ENCODE peak calls at places on chromosome 20, in eight cellular contexts. S, E, T, P, Z, U, O and R are unnamed samples.

GRCh38 chr20:13313201-13313600 is 92.1 kb downstream of the ISM1 start:
- DNase-seq in S (no peak), E (no peak), T (no peak), P (no peak), Z (no peak), U (no peak), O (no peak), R (no peak)

GRCh38 chr20:46027245-46027853 is 1.7 kb upstream of the SLC12A5 start:
- DNase-seq in S (peak; percentile 61), E (peak; percentile 49), T (no peak), P (no peak), Z (peak; percentile 43), U (peak; percentile 72), O (peak; percentile 44), R (no peak)

GRCh38 chr20:40741507-40742106 is 52.6 kb upstream of the MAFB start:
- DNase-seq in S (peak; percentile 34), E (peak; percentile 46), T (no peak), P (no peak), Z (peak; percentile 32), U (peak; percentile 57), O (no peak), R (peak; percentile 15)

GRCh38 chr20:57270204-57270937 is 3.9 kb upstream of the BMP7 start:
- DNase-seq in S (no peak), E (no peak), T (no peak), P (no peak), Z (no peak), U (no peak), O (no peak), R (no peak)

GRCh38 chr20:17868146-17868545 is 100.4 kb downstream of the SNX5 start:
- DNase-seq in S (no peak), E (no peak), T (no peak), P (no peak), Z (no peak), U (no peak), O (no peak), R (no peak)

GRCh38 chr20:49798718-49799117 is 13.9 kb upstream of the SLC9A8 start:
- DNase-seq in S (no peak), E (no peak), T (no peak), P (no peak), Z (no peak), U (no peak), O (no peak), R (no peak)

GRCh38 chr20:40279390-40279789 is 409.6 kb downstream of the MAFB start:
- DNase-seq in S (peak; percentile 45), E (peak; percentile 50), T (peak; percentile 28), P (no peak), Z (peak; percentile 80), U (peak; percentile 65), O (peak; percentile 70), R (no peak)

GRCh38 chr20:5181492-5181891 is 54.7 kb downstream of the CDS2 start:
- DNase-seq in S (no peak), E (no peak), T (no peak), P (no peak), Z (no peak), U (no peak), O (no peak), R (no peak)

GRCh38 chr20:63223121-63223825 is 7.3 kb upstream of the YTHDF1 start:
- DNase-seq in S (peak; percentile 30), E (no peak), T (no peak), P (no peak), Z (no peak), U (peak; percentile 46), O (peak; percentile 18), R (no peak)

GRCh38 chr20:32908334-32909292 is 49.9 kb downstream of the EFCAB8 start:
- DNase-seq in S (no peak), E (no peak), T (no peak), P (no peak), Z (no peak), U (no peak), O (no peak), R (no peak)

GRCh38 chr20:4603724-4604123 is 118.0 kb upstream of the PRND start:
- DNase-seq in S (peak; percentile 90), E (no peak), T (no peak), P (no peak), Z (no peak), U (no peak), O (no peak), R (no peak)

GRCh38 chr20:8366303-8366923 is 234.3 kb downstream of the PLCB1 start:
- DNase-seq in S (no peak), E (no peak), T (no peak), P (no peak), Z (no peak), U (no peak), O (no peak), R (no peak)

GRCh38 chr20:58571942-58572666 is 56.9 kb upstream of the APCDD1L start:
- DNase-seq in S (peak; percentile 88), E (no peak), T (no peak), P (no peak), Z (no peak), U (peak; percentile 14), O (no peak), R (no peak)

GRCh38 chr20:56328861-56329260 is 29.9 kb upstream of the FAM210B start:
- DNase-seq in S (peak; percentile 8), E (peak; percentile 27), T (no peak), P (no peak), Z (no peak), U (peak; percentile 20), O (no peak), R (no peak)

GRCh38 chr20:31833130-31833930 is 12.1 kb downstream of the FOXS1 start:
- DNase-seq in S (peak; percentile 20), E (peak; percentile 49), T (no peak), P (peak; percentile 50), Z (peak; percentile 58), U (peak; percentile 55), O (no peak), R (no peak)

GRCh38 chr20:63736893-63737689 is 627 bp downstream of the LIME1 start:
- DNase-seq in S (no peak), E (peak; percentile 30), T (no peak), P (no peak), Z (no peak), U (no peak), O (no peak), R (no peak)

GRCh38 chr20:16260911-16261310 is 312.3 kb downstream of the KIF16B start:
- DNase-seq in S (no peak), E (no peak), T (no peak), P (no peak), Z (no peak), U (no peak), O (peak; percentile 56), R (no peak)

GRCh38 chr20:14342910-14343309 is 5.5 kb upstream of the FLRT3 start:
- DNase-seq in S (no peak), E (no peak), T (no peak), P (no peak), Z (no peak), U (no peak), O (no peak), R (no peak)

GRCh38 chr20:49762940-49763766 is 49.5 kb upstream of the B4GALT5 start:
- DNase-seq in S (no peak), E (no peak), T (no peak), P (no peak), Z (no peak), U (no peak), O (no peak), R (no peak)

GRCh38 chr20:47711046-47711752 is 74.1 kb downstream of the SULF2 start:
- DNase-seq in S (no peak), E (no peak), T (no peak), P (no peak), Z (no peak), U (no peak), O (no peak), R (no peak)

GRCh38 chr20:47717421-47717820 is 67.9 kb downstream of the SULF2 start:
- DNase-seq in S (no peak), E (no peak), T (no peak), P (no peak), Z (no peak), U (no peak), O (no peak), R (no peak)

GRCh38 chr20:47713163-47713562 is 72.1 kb downstream of the SULF2 start:
- DNase-seq in S (no peak), E (no peak), T (no peak), P (no peak), Z (no peak), U (no peak), O (no peak), R (no peak)

GRCh38 chr20:47710665-47711045 is 74.6 kb downstream of the SULF2 start:
- DNase-seq in S (no peak), E (no peak), T (no peak), P (no peak), Z (no peak), U (no peak), O (no peak), R (no peak)

GRCh38 chr20:47713941-47714450 is 71.3 kb downstream of the SULF2 start:
- DNase-seq in S (peak; percentile 27), E (peak; percentile 22), T (no peak), P (no peak), Z (peak; percentile 77), U (peak; percentile 10), O (no peak), R (no peak)
- TF ChIP-seq CTCF in S (no peak), E (no peak), T (no peak), P (no peak), Z (no peak), U (no peak), O (no peak), R (no peak)

GRCh38 chr20:25574411-25574810 is 10.9 kb downstream of the NINL start:
- DNase-seq in S (peak; percentile 52), E (no peak), T (no peak), P (no peak), Z (no peak), U (peak; percentile 61), O (no peak), R (no peak)
- TF ChIP-seq CTCF in S (peak; percentile 51), E (no peak), T (peak; percentile 22), P (no peak), Z (no peak), U (peak; percentile 55), O (peak; percentile 48), R (no peak)

DNA sequence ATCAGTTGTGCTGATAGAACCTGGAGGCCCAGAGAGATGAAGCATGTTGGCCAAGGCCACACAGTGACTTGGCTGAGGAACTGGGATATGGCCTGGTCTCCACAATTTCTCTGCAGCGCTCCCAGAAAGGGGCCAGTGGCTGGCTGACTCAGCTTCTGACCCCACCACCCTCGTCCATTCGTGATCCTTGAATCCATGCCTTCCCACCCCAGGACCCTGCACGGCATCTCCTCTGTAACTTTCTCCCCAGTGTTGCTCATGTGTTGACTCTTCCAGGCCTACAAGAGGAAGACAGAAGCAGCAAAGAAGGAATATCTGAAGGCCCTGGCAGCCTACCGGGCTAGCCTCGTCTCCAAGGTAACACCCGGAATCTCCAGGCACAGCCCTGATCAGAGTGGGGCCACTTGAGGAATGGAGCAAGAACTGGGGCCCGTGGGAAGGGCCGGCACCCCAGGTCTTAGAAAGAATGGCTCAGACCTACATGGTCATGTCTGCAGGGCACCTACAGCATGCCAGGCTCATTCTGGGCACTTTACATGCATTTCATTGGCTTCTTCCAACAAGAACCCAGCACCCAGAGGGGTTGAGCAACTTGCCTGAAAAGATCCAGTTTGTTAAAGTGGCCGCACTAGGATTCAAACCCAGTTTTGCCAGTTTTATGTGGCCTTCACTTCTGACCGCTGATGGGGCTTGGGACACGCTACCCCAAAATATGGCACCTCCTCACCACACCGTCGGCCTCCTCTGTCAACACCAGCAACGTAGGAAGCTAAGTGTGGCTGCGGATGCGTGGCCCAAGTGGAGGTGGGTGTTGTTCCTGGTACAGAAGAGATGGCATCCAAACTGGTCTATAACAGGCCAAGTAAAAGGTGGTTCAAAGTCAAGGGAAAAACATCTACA is 122.2 kb downstream of the JPH2 start:
- DNase-seq in S (no peak), E (no peak), T (no peak), P (no peak), Z (no peak), U (no peak), O (no peak), R (no peak)
- TF ChIP-seq CTCF in S (no peak), E (no peak), T (no peak), P (no peak), Z (no peak), U (no peak), O (no peak), R (no peak)

GRCh38 chr20:38172344-38172743 is 7.3 kb upstream of the TGM2 start:
- DNase-seq in S (peak; percentile 59), E (no peak), T (no peak), P (no peak), Z (no peak), U (peak; percentile 49), O (peak; percentile 40), R (no peak)
- TF ChIP-seq CTCF in S (peak; percentile 47), E (no peak), T (peak; percentile 37), P (no peak), Z (no peak), U (peak; percentile 53), O (peak; percentile 56), R (no peak)